ENCODE peak calls at places on chromosomes 4 and X, in ten cellular contexts. One of them, this sample, is unnamed.

GRCh38 chr4:52659722-52660261 is 691 bp upstream of the USP46 start:
- DNase-seq in naive thymus-derived CD8-positive, alpha-beta T cell: no peak
- DNase-seq in HT1080: no peak
- DNase-seq in fibroblast of mammary gland: no peak
- DNase-seq in H4: no peak
- DNase-seq in activated CD4-positive, alpha-beta T cell treated with anti-CD3 and anti-CD28 coated beads for 24 hours: no peak
- DNase-seq in stimulated activated CD8-positive, alpha-beta memory T cell treated with anti-CD3 and anti-CD28 coated beads, Interleukin-4, amount 100 ng/mL, for 24 hours: no peak
- DNase-seq in kidney tubule cell: peak; percentile 39
- DNase-seq in HT-29: peak; percentile 46
- DNase-seq in NCI-H146: peak; percentile 56
- DNase-seq in this sample: peak; percentile 31

GRCh38 chr4:3313556-3314228 is 20.9 kb downstream of the RGS12 start:
- DNase-seq in naive thymus-derived CD8-positive, alpha-beta T cell: no peak
- DNase-seq in HT1080: no peak
- DNase-seq in fibroblast of mammary gland: no peak
- DNase-seq in H4: no peak
- DNase-seq in activated CD4-positive, alpha-beta T cell treated with anti-CD3 and anti-CD28 coated beads for 24 hours: no peak
- DNase-seq in stimulated activated CD8-positive, alpha-beta memory T cell treated with anti-CD3 and anti-CD28 coated beads, Interleukin-4, amount 100 ng/mL, for 24 hours: no peak
- DNase-seq in kidney tubule cell: no peak
- DNase-seq in HT-29: no peak
- DNase-seq in NCI-H146: no peak
- DNase-seq in this sample: no peak

GRCh38 chrX:23332888-23333821 is 1.5 kb upstream of the PTCHD1 start:
- DNase-seq in naive thymus-derived CD8-positive, alpha-beta T cell: no peak
- DNase-seq in HT1080: no peak
- DNase-seq in fibroblast of mammary gland: no peak
- DNase-seq in H4: no peak
- DNase-seq in activated CD4-positive, alpha-beta T cell treated with anti-CD3 and anti-CD28 coated beads for 24 hours: no peak
- DNase-seq in stimulated activated CD8-positive, alpha-beta memory T cell treated with anti-CD3 and anti-CD28 coated beads, Interleukin-4, amount 100 ng/mL, for 24 hours: no peak
- DNase-seq in kidney tubule cell: no peak
- DNase-seq in HT-29: no peak
- DNase-seq in NCI-H146: peak; percentile 25
- DNase-seq in this sample: no peak

GRCh38 chrX:119694601-119695534 is 1.9 kb upstream of the SEPTIN6 start:
- DNase-seq in naive thymus-derived CD8-positive, alpha-beta T cell: no peak
- DNase-seq in HT1080: no peak
- DNase-seq in fibroblast of mammary gland: no peak
- DNase-seq in H4: no peak
- DNase-seq in activated CD4-positive, alpha-beta T cell treated with anti-CD3 and anti-CD28 coated beads for 24 hours: no peak
- DNase-seq in stimulated activated CD8-positive, alpha-beta memory T cell treated with anti-CD3 and anti-CD28 coated beads, Interleukin-4, amount 100 ng/mL, for 24 hours: no peak
- DNase-seq in kidney tubule cell: no peak
- DNase-seq in HT-29: no peak
- DNase-seq in NCI-H146: peak; percentile 0
- DNase-seq in this sample: no peak

GRCh38 chr4:137283737-137284136 is 248.6 kb downstream of the PCDH18 start:
- DNase-seq in naive thymus-derived CD8-positive, alpha-beta T cell: no peak
- DNase-seq in HT1080: no peak
- DNase-seq in fibroblast of mammary gland: peak; percentile 57
- DNase-seq in H4: peak; percentile 14
- DNase-seq in activated CD4-positive, alpha-beta T cell treated with anti-CD3 and anti-CD28 coated beads for 24 hours: no peak
- DNase-seq in stimulated activated CD8-positive, alpha-beta memory T cell treated with anti-CD3 and anti-CD28 coated beads, Interleukin-4, amount 100 ng/mL, for 24 hours: no peak
- DNase-seq in kidney tubule cell: no peak
- DNase-seq in HT-29: no peak
- DNase-seq in NCI-H146: no peak
- DNase-seq in this sample: peak; percentile 6

GRCh38 chr4:140296335-140296753 is 77.1 kb upstream of the SCOC start:
- DNase-seq in naive thymus-derived CD8-positive, alpha-beta T cell: no peak
- DNase-seq in HT1080: peak; percentile 84
- DNase-seq in fibroblast of mammary gland: peak; percentile 90
- DNase-seq in H4: peak; percentile 66
- DNase-seq in activated CD4-positive, alpha-beta T cell treated with anti-CD3 and anti-CD28 coated beads for 24 hours: no peak
- DNase-seq in stimulated activated CD8-positive, alpha-beta memory T cell treated with anti-CD3 and anti-CD28 coated beads, Interleukin-4, amount 100 ng/mL, for 24 hours: no peak
- DNase-seq in kidney tubule cell: peak; percentile 89
- DNase-seq in HT-29: no peak
- DNase-seq in NCI-H146: peak; percentile 67
- DNase-seq in this sample: peak; percentile 86

GRCh38 chrX:149648932-149649331 is 17.3 kb upstream of the TMEM185A start:
- DNase-seq in naive thymus-derived CD8-positive, alpha-beta T cell: no peak
- DNase-seq in HT1080: no peak
- DNase-seq in fibroblast of mammary gland: no peak
- DNase-seq in H4: no peak
- DNase-seq in activated CD4-positive, alpha-beta T cell treated with anti-CD3 and anti-CD28 coated beads for 24 hours: no peak
- DNase-seq in stimulated activated CD8-positive, alpha-beta memory T cell treated with anti-CD3 and anti-CD28 coated beads, Interleukin-4, amount 100 ng/mL, for 24 hours: no peak
- DNase-seq in kidney tubule cell: no peak
- DNase-seq in HT-29: peak; percentile 11
- DNase-seq in NCI-H146: no peak
- DNase-seq in this sample: no peak

GRCh38 chrX:38616904-38617303 is 55.6 kb downstream of the TSPAN7 start:
- DNase-seq in naive thymus-derived CD8-positive, alpha-beta T cell: no peak
- DNase-seq in HT1080: no peak
- DNase-seq in fibroblast of mammary gland: no peak
- DNase-seq in H4: no peak
- DNase-seq in activated CD4-positive, alpha-beta T cell treated with anti-CD3 and anti-CD28 coated beads for 24 hours: no peak
- DNase-seq in stimulated activated CD8-positive, alpha-beta memory T cell treated with anti-CD3 and anti-CD28 coated beads, Interleukin-4, amount 100 ng/mL, for 24 hours: no peak
- DNase-seq in kidney tubule cell: no peak
- DNase-seq in HT-29: no peak
- DNase-seq in NCI-H146: no peak
- DNase-seq in this sample: no peak

GRCh38 chrX:33065415-33065814 is 145.9 kb downstream of the DMD start:
- DNase-seq in naive thymus-derived CD8-positive, alpha-beta T cell: no peak
- DNase-seq in HT1080: no peak
- DNase-seq in fibroblast of mammary gland: no peak
- DNase-seq in H4: no peak
- DNase-seq in activated CD4-positive, alpha-beta T cell treated with anti-CD3 and anti-CD28 coated beads for 24 hours: no peak
- DNase-seq in stimulated activated CD8-positive, alpha-beta memory T cell treated with anti-CD3 and anti-CD28 coated beads, Interleukin-4, amount 100 ng/mL, for 24 hours: no peak
- DNase-seq in kidney tubule cell: no peak
- DNase-seq in HT-29: no peak
- DNase-seq in NCI-H146: no peak
- DNase-seq in this sample: no peak

GRCh38 chr4:151324449-151325319 is 721 bp downstream of the SH3D19 start:
- DNase-seq in naive thymus-derived CD8-positive, alpha-beta T cell: no peak
- DNase-seq in HT1080: peak; percentile 69
- DNase-seq in fibroblast of mammary gland: peak; percentile 77
- DNase-seq in H4: peak; percentile 15
- DNase-seq in activated CD4-positive, alpha-beta T cell treated with anti-CD3 and anti-CD28 coated beads for 24 hours: no peak
- DNase-seq in stimulated activated CD8-positive, alpha-beta memory T cell treated with anti-CD3 and anti-CD28 coated beads, Interleukin-4, amount 100 ng/mL, for 24 hours: no peak
- DNase-seq in kidney tubule cell: peak; percentile 93
- DNase-seq in HT-29: peak; percentile 77
- DNase-seq in NCI-H146: no peak
- DNase-seq in this sample: peak; percentile 66

GRCh38 chrX:154026136-154026806 is 6.6 kb upstream of the IRAK1 start:
- DNase-seq in naive thymus-derived CD8-positive, alpha-beta T cell: no peak
- DNase-seq in HT1080: no peak
- DNase-seq in fibroblast of mammary gland: peak; percentile 40
- DNase-seq in H4: no peak
- DNase-seq in activated CD4-positive, alpha-beta T cell treated with anti-CD3 and anti-CD28 coated beads for 24 hours: no peak
- DNase-seq in stimulated activated CD8-positive, alpha-beta memory T cell treated with anti-CD3 and anti-CD28 coated beads, Interleukin-4, amount 100 ng/mL, for 24 hours: no peak
- DNase-seq in kidney tubule cell: no peak
- DNase-seq in HT-29: no peak
- DNase-seq in NCI-H146: no peak
- DNase-seq in this sample: no peak

GRCh38 chr4:86498560-86499166 is 95.5 kb upstream of the PTPN13 start:
- DNase-seq in naive thymus-derived CD8-positive, alpha-beta T cell: no peak
- DNase-seq in HT1080: peak; percentile 58
- DNase-seq in fibroblast of mammary gland: peak; percentile 67
- DNase-seq in H4: peak; percentile 68
- DNase-seq in activated CD4-positive, alpha-beta T cell treated with anti-CD3 and anti-CD28 coated beads for 24 hours: no peak
- DNase-seq in stimulated activated CD8-positive, alpha-beta memory T cell treated with anti-CD3 and anti-CD28 coated beads, Interleukin-4, amount 100 ng/mL, for 24 hours: no peak
- DNase-seq in kidney tubule cell: peak; percentile 76
- DNase-seq in HT-29: peak; percentile 78
- DNase-seq in NCI-H146: peak; percentile 16
- DNase-seq in this sample: peak; percentile 60

GRCh38 chrX:65821721-65822496 is 154.5 kb downstream of the MSN start:
- DNase-seq in naive thymus-derived CD8-positive, alpha-beta T cell: peak; percentile 12
- DNase-seq in HT1080: no peak
- DNase-seq in fibroblast of mammary gland: no peak
- DNase-seq in H4: no peak
- DNase-seq in activated CD4-positive, alpha-beta T cell treated with anti-CD3 and anti-CD28 coated beads for 24 hours: peak; percentile 5
- DNase-seq in stimulated activated CD8-positive, alpha-beta memory T cell treated with anti-CD3 and anti-CD28 coated beads, Interleukin-4, amount 100 ng/mL, for 24 hours: peak; percentile 22
- DNase-seq in kidney tubule cell: no peak
- DNase-seq in HT-29: no peak
- DNase-seq in NCI-H146: no peak
- DNase-seq in this sample: no peak

GRCh38 chr4:106738121-106738520 is 298.0 kb downstream of the DKK2 start:
- DNase-seq in naive thymus-derived CD8-positive, alpha-beta T cell: no peak
- DNase-seq in HT1080: no peak
- DNase-seq in fibroblast of mammary gland: no peak
- DNase-seq in H4: no peak
- DNase-seq in activated CD4-positive, alpha-beta T cell treated with anti-CD3 and anti-CD28 coated beads for 24 hours: no peak
- DNase-seq in stimulated activated CD8-positive, alpha-beta memory T cell treated with anti-CD3 and anti-CD28 coated beads, Interleukin-4, amount 100 ng/mL, for 24 hours: no peak
- DNase-seq in kidney tubule cell: no peak
- DNase-seq in HT-29: no peak
- DNase-seq in NCI-H146: no peak
- DNase-seq in this sample: no peak

GRCh38 chrX:46607916-46608315 is 34.4 kb downstream of the CHST7 start:
- DNase-seq in naive thymus-derived CD8-positive, alpha-beta T cell: no peak
- DNase-seq in HT1080: no peak
- DNase-seq in fibroblast of mammary gland: no peak
- DNase-seq in H4: no peak
- DNase-seq in activated CD4-positive, alpha-beta T cell treated with anti-CD3 and anti-CD28 coated beads for 24 hours: no peak
- DNase-seq in stimulated activated CD8-positive, alpha-beta memory T cell treated with anti-CD3 and anti-CD28 coated beads, Interleukin-4, amount 100 ng/mL, for 24 hours: no peak
- DNase-seq in kidney tubule cell: no peak
- DNase-seq in HT-29: no peak
- DNase-seq in NCI-H146: no peak
- DNase-seq in this sample: no peak

GRCh38 chr4:108941914-108942379 is 179.1 kb upstream of the ETNPPL start:
- DNase-seq in naive thymus-derived CD8-positive, alpha-beta T cell: no peak
- DNase-seq in HT1080: no peak
- DNase-seq in fibroblast of mammary gland: no peak
- DNase-seq in H4: no peak
- DNase-seq in activated CD4-positive, alpha-beta T cell treated with anti-CD3 and anti-CD28 coated beads for 24 hours: no peak
- DNase-seq in stimulated activated CD8-positive, alpha-beta memory T cell treated with anti-CD3 and anti-CD28 coated beads, Interleukin-4, amount 100 ng/mL, for 24 hours: no peak
- DNase-seq in kidney tubule cell: peak; percentile 54
- DNase-seq in HT-29: no peak
- DNase-seq in NCI-H146: no peak
- DNase-seq in this sample: no peak

GRCh38 chr4:26613735-26614134 is 29.9 kb downstream of the TBC1D19 start:
- DNase-seq in naive thymus-derived CD8-positive, alpha-beta T cell: no peak
- DNase-seq in HT1080: no peak
- DNase-seq in fibroblast of mammary gland: no peak
- DNase-seq in H4: no peak
- DNase-seq in activated CD4-positive, alpha-beta T cell treated with anti-CD3 and anti-CD28 coated beads for 24 hours: no peak
- DNase-seq in stimulated activated CD8-positive, alpha-beta memory T cell treated with anti-CD3 and anti-CD28 coated beads, Interleukin-4, amount 100 ng/mL, for 24 hours: no peak
- DNase-seq in kidney tubule cell: no peak
- DNase-seq in HT-29: no peak
- DNase-seq in NCI-H146: no peak
- DNase-seq in this sample: no peak

GRCh38 chr4:1521821-1522361 is 115.6 kb upstream of the NKX1-1 start:
- DNase-seq in naive thymus-derived CD8-positive, alpha-beta T cell: no peak
- DNase-seq in HT1080: no peak
- DNase-seq in fibroblast of mammary gland: no peak
- DNase-seq in H4: no peak
- DNase-seq in activated CD4-positive, alpha-beta T cell treated with anti-CD3 and anti-CD28 coated beads for 24 hours: no peak
- DNase-seq in stimulated activated CD8-positive, alpha-beta memory T cell treated with anti-CD3 and anti-CD28 coated beads, Interleukin-4, amount 100 ng/mL, for 24 hours: no peak
- DNase-seq in kidney tubule cell: no peak
- DNase-seq in HT-29: no peak
- DNase-seq in NCI-H146: no peak
- DNase-seq in this sample: no peak

GRCh38 chr4:147110968-147111367 is 165.3 kb upstream of the TTC29 start:
- DNase-seq in naive thymus-derived CD8-positive, alpha-beta T cell: no peak
- DNase-seq in HT1080: peak; percentile 18
- DNase-seq in fibroblast of mammary gland: peak; percentile 18
- DNase-seq in H4: no peak
- DNase-seq in activated CD4-positive, alpha-beta T cell treated with anti-CD3 and anti-CD28 coated beads for 24 hours: no peak
- DNase-seq in stimulated activated CD8-positive, alpha-beta memory T cell treated with anti-CD3 and anti-CD28 coated beads, Interleukin-4, amount 100 ng/mL, for 24 hours: no peak
- DNase-seq in kidney tubule cell: no peak
- DNase-seq in HT-29: peak; percentile 16
- DNase-seq in NCI-H146: no peak
- DNase-seq in this sample: peak; percentile 11

GRCh38 chrX:142250502-142250901 is 45.4 kb upstream of the MAGEC2 start:
- DNase-seq in naive thymus-derived CD8-positive, alpha-beta T cell: no peak
- DNase-seq in HT1080: no peak
- DNase-seq in fibroblast of mammary gland: no peak
- DNase-seq in H4: no peak
- DNase-seq in activated CD4-positive, alpha-beta T cell treated with anti-CD3 and anti-CD28 coated beads for 24 hours: no peak
- DNase-seq in stimulated activated CD8-positive, alpha-beta memory T cell treated with anti-CD3 and anti-CD28 coated beads, Interleukin-4, amount 100 ng/mL, for 24 hours: no peak
- DNase-seq in kidney tubule cell: no peak
- DNase-seq in HT-29: peak; percentile 22
- DNase-seq in NCI-H146: no peak
- DNase-seq in this sample: no peak

GRCh38 chr4:152500798-152501434 is 35.0 kb downstream of the FBXW7 start:
- DNase-seq in naive thymus-derived CD8-positive, alpha-beta T cell: peak; percentile 65
- DNase-seq in HT1080: peak; percentile 64
- DNase-seq in fibroblast of mammary gland: peak; percentile 94
- DNase-seq in H4: peak; percentile 77
- DNase-seq in activated CD4-positive, alpha-beta T cell treated with anti-CD3 and anti-CD28 coated beads for 24 hours: peak; percentile 67
- DNase-seq in stimulated activated CD8-positive, alpha-beta memory T cell treated with anti-CD3 and anti-CD28 coated beads, Interleukin-4, amount 100 ng/mL, for 24 hours: no peak
- DNase-seq in kidney tubule cell: peak; percentile 81
- DNase-seq in HT-29: peak; percentile 89
- DNase-seq in NCI-H146: peak; percentile 64
- DNase-seq in this sample: peak; percentile 69

GRCh38 chr4:62006108-62006507 is 806.0 kb downstream of the ADGRL3 start:
- DNase-seq in naive thymus-derived CD8-positive, alpha-beta T cell: no peak
- DNase-seq in HT1080: no peak
- DNase-seq in fibroblast of mammary gland: no peak
- DNase-seq in H4: no peak
- DNase-seq in activated CD4-positive, alpha-beta T cell treated with anti-CD3 and anti-CD28 coated beads for 24 hours: no peak
- DNase-seq in stimulated activated CD8-positive, alpha-beta memory T cell treated with anti-CD3 and anti-CD28 coated beads, Interleukin-4, amount 100 ng/mL, for 24 hours: no peak
- DNase-seq in kidney tubule cell: no peak
- DNase-seq in HT-29: no peak
- DNase-seq in NCI-H146: no peak
- DNase-seq in this sample: no peak

GRCh38 chr4:16835597-16836247 is 62.7 kb downstream of the LDB2 start:
- DNase-seq in naive thymus-derived CD8-positive, alpha-beta T cell: no peak
- DNase-seq in HT1080: no peak
- DNase-seq in fibroblast of mammary gland: no peak
- DNase-seq in H4: no peak
- DNase-seq in activated CD4-positive, alpha-beta T cell treated with anti-CD3 and anti-CD28 coated beads for 24 hours: no peak
- DNase-seq in stimulated activated CD8-positive, alpha-beta memory T cell treated with anti-CD3 and anti-CD28 coated beads, Interleukin-4, amount 100 ng/mL, for 24 hours: no peak
- DNase-seq in kidney tubule cell: no peak
- DNase-seq in HT-29: no peak
- DNase-seq in NCI-H146: no peak
- DNase-seq in this sample: no peak

GRCh38 chr4:5478697-5479096 is 229.7 kb downstream of the EVC2 start:
- DNase-seq in naive thymus-derived CD8-positive, alpha-beta T cell: no peak
- DNase-seq in HT1080: no peak
- DNase-seq in fibroblast of mammary gland: no peak
- DNase-seq in H4: no peak
- DNase-seq in activated CD4-positive, alpha-beta T cell treated with anti-CD3 and anti-CD28 coated beads for 24 hours: no peak
- DNase-seq in stimulated activated CD8-positive, alpha-beta memory T cell treated with anti-CD3 and anti-CD28 coated beads, Interleukin-4, amount 100 ng/mL, for 24 hours: no peak
- DNase-seq in kidney tubule cell: no peak
- DNase-seq in HT-29: no peak
- DNase-seq in NCI-H146: no peak
- DNase-seq in this sample: no peak

GRCh38 chr4:53855886-53856260 is 208.5 kb downstream of the CHIC2 start:
- DNase-seq in naive thymus-derived CD8-positive, alpha-beta T cell: no peak
- DNase-seq in HT1080: peak; percentile 8
- DNase-seq in fibroblast of mammary gland: peak; percentile 97
- DNase-seq in H4: no peak
- DNase-seq in activated CD4-positive, alpha-beta T cell treated with anti-CD3 and anti-CD28 coated beads for 24 hours: no peak
- DNase-seq in stimulated activated CD8-positive, alpha-beta memory T cell treated with anti-CD3 and anti-CD28 coated beads, Interleukin-4, amount 100 ng/mL, for 24 hours: no peak
- DNase-seq in kidney tubule cell: peak; percentile 52
- DNase-seq in HT-29: no peak
- DNase-seq in NCI-H146: no peak
- DNase-seq in this sample: peak; percentile 78

GRCh38 chr4:1406946-1407656 is 859 bp upstream of the NKX1-1 start:
- DNase-seq in naive thymus-derived CD8-positive, alpha-beta T cell: no peak
- DNase-seq in HT1080: no peak
- DNase-seq in fibroblast of mammary gland: no peak
- DNase-seq in H4: no peak
- DNase-seq in activated CD4-positive, alpha-beta T cell treated with anti-CD3 and anti-CD28 coated beads for 24 hours: no peak
- DNase-seq in stimulated activated CD8-positive, alpha-beta memory T cell treated with anti-CD3 and anti-CD28 coated beads, Interleukin-4, amount 100 ng/mL, for 24 hours: no peak
- DNase-seq in kidney tubule cell: no peak
- DNase-seq in HT-29: no peak
- DNase-seq in NCI-H146: no peak
- DNase-seq in this sample: no peak

GRCh38 chrX:153333821-153334653 is at the start of gene ZNF275:
- DNase-seq in naive thymus-derived CD8-positive, alpha-beta T cell: peak; percentile 75
- DNase-seq in HT1080: peak; percentile 40
- DNase-seq in fibroblast of mammary gland: peak; percentile 57
- DNase-seq in H4: peak; percentile 29
- DNase-seq in activated CD4-positive, alpha-beta T cell treated with anti-CD3 and anti-CD28 coated beads for 24 hours: peak; percentile 61
- DNase-seq in stimulated activated CD8-positive, alpha-beta memory T cell treated with anti-CD3 and anti-CD28 coated beads, Interleukin-4, amount 100 ng/mL, for 24 hours: peak; percentile 70
- DNase-seq in kidney tubule cell: peak; percentile 74
- DNase-seq in HT-29: peak; percentile 86
- DNase-seq in NCI-H146: peak; percentile 80
- DNase-seq in this sample: peak; percentile 66

GRCh38 chr4:628821-629635 is 3.7 kb downstream of the PDE6B start:
- DNase-seq in naive thymus-derived CD8-positive, alpha-beta T cell: no peak
- DNase-seq in HT1080: no peak
- DNase-seq in fibroblast of mammary gland: no peak
- DNase-seq in H4: no peak
- DNase-seq in activated CD4-positive, alpha-beta T cell treated with anti-CD3 and anti-CD28 coated beads for 24 hours: no peak
- DNase-seq in stimulated activated CD8-positive, alpha-beta memory T cell treated with anti-CD3 and anti-CD28 coated beads, Interleukin-4, amount 100 ng/mL, for 24 hours: no peak
- DNase-seq in kidney tubule cell: no peak
- DNase-seq in HT-29: no peak
- DNase-seq in NCI-H146: no peak
- DNase-seq in this sample: no peak